ENCODE peak calls at places on chromosomes 13 and 19, in eight cellular contexts. W is T-helper 9 cell, I is psoas muscle, D is GM23248, U is M059J, H is T47D, C is mesothelial cell of epicardium, E is amygdala. K is an unnamed sample.

GRCh38 chr19:1807030-1807694 is 4.9 kb downstream of the ATP8B3 start:
- DNase-seq in I (no peak), U (no peak), W (no peak), C (no peak), D (no peak), E (no peak), H (no peak), K (no peak)

GRCh38 chr13:42369071-42369795 is 97.3 kb downstream of the AKAP11 start:
- DNase-seq in U (no peak), W (no peak), D (no peak), H (no peak), E (no peak), I (no peak), C (no peak), K (no peak)

GRCh38 chr19:42201489-42202289 is 15.8 kb downstream of the DEDD2 start:
- DNase-seq in W (peak), C (no peak), D (no peak), I (no peak), E (no peak), H (no peak), U (no peak), K (peak)

GRCh38 chr19:57075125-57075524 is 44.7 kb upstream of the USP29 start:
- DNase-seq in E (no peak), D (no peak), H (no peak), I (no peak), C (no peak), U (peak), W (no peak), K (no peak)

GRCh38 chr19:29841559-29842367 is 30.0 kb downstream of the CCNE1 start:
- DNase-seq in D (peak), H (no peak), W (no peak), I (no peak), C (no peak), E (peak), U (peak), K (no peak)

GRCh38 chr13:57633950-57634828 is 2.6 kb downstream of the PCDH17 start:
- DNase-seq in D (no peak), E (peak), C (no peak), W (no peak), H (no peak), U (no peak), I (no peak), K (no peak)

GRCh38 chr19:14479985-14480694 is 5.0 kb upstream of the PTGER1 start:
- DNase-seq in E (no peak), W (peak), C (peak), D (no peak), I (peak), U (no peak), H (peak), K (peak)

GRCh38 chr19:33134571-33135041 is 2.7 kb downstream of the WDR88 start:
- DNase-seq in U (no peak), H (no peak), I (no peak), D (no peak), W (peak), C (no peak), E (no peak), K (no peak)

GRCh38 chr13:73754727-73755292 is 379.4 kb downstream of the KLF12 start:
- DNase-seq in I (no peak), W (no peak), C (no peak), U (peak), D (peak), H (peak), E (no peak), K (no peak)

GRCh38 chr19:3771033-3771905 is 759 bp downstream of the RAX2 start:
- DNase-seq in D (no peak), U (no peak), E (no peak), I (no peak), C (no peak), W (no peak), H (no peak), K (no peak)

GRCh38 chr13:40169476-40169875 is 497.0 kb downstream of the FOXO1 start:
- DNase-seq in H (no peak), E (no peak), I (no peak), C (no peak), U (no peak), D (peak), W (no peak), K (no peak)

GRCh38 chr19:46886546-46887239 is 25.9 kb downstream of the ARHGAP35 start:
- DNase-seq in E (no peak), U (peak), H (no peak), D (peak), I (no peak), C (no peak), W (no peak), K (no peak)

K was measured in effector memory CD4-positive, alpha-beta T cell.